ENCODE peak calls at places on chromosome 2, in seven cellular contexts. R is neural crest cell, H is epithelial cell of proximal tubule, Q is coronary artery, S is breast epithelium, M is uterus, K is left ventricle myocardium inferior. U is an unnamed sample.
A peak's percentile ranks its signal among the peaks of the same experiment; 100 is the strongest.

GRCh38 chr2:29110916-29111315 is 4.3 kb upstream of the CLIP4 start:
- DNase-seq in R (no peak), H (no peak), Q (no peak), S (no peak), M (no peak), K (no peak), U (no peak)

GRCh38 chr2:160474891-160475795 is 18.5 kb downstream of the RBMS1 start:
- DNase-seq in R (no peak), H (no peak), Q (no peak), S (no peak), M (no peak), K (no peak), U (no peak)

GRCh38 chr2:134975281-134976009 is 56.8 kb downstream of the CCNT2 start:
- DNase-seq in R (no peak), H (no peak), Q (no peak), S (no peak), M (no peak), K (no peak), U (no peak)

GRCh38 chr2:6754412-6754811 is 111.3 kb downstream of the CMPK2 start:
- DNase-seq in R (no peak), H (no peak), Q (no peak), S (no peak), M (no peak), K (no peak), U (no peak)

GRCh38 chr2:181778621-181779195 is 98.4 kb upstream of the NEUROD1 start:
- DNase-seq in R (no peak), H (no peak), Q (no peak), S (no peak), M (no peak), K (no peak), U (no peak)

GRCh38 chr2:133846476-133846875 is 278.2 kb upstream of the NCKAP5 start:
- DNase-seq in R (no peak), H (no peak), Q (peak; percentile 58), S (no peak), M (no peak), K (no peak), U (no peak)

GRCh38 chr2:233791151-233791882 is 13.2 kb downstream of the MROH2A start:
- DNase-seq in R (no peak), H (no peak), Q (no peak), S (no peak), M (no peak), K (no peak), U (no peak)

GRCh38 chr2:195695002-195695631 is 38.1 kb downstream of the SLC39A10 start:
- DNase-seq in R (no peak), H (no peak), Q (no peak), S (no peak), M (no peak), K (no peak), U (no peak)

GRCh38 chr2:206971805-206972204 is 32.5 kb downstream of the CPO start:
- DNase-seq in R (no peak), H (no peak), Q (no peak), S (no peak), M (peak; percentile 27), K (no peak), U (no peak)

GRCh38 chr2:159118859-159119510 is 150.5 kb downstream of the TANC1 start:
- DNase-seq in R (no peak), H (no peak), Q (no peak), S (no peak), M (no peak), K (no peak), U (no peak)
- TF ChIP-seq CTCF in R (no peak), H (no peak), Q (no peak), S (no peak), M (no peak), K (peak; percentile 20), U (no peak)

GRCh38 chr2:231541605-231542509 is 11.6 kb upstream of the NMUR1 start:
- DNase-seq in R (no peak), H (no peak), Q (no peak), S (no peak), M (no peak), K (no peak), U (no peak)
- TF ChIP-seq CTCF in R (peak; percentile 25), H (no peak), Q (no peak), S (no peak), M (no peak), K (no peak), U (peak; percentile 46)

GRCh38 chr2:130843321-130843985 is 6.7 kb downstream of the ARHGEF4 start:
- DNase-seq in R (no peak), H (no peak), Q (no peak), S (no peak), M (no peak), K (no peak), U (no peak)

GRCh38 chr2:130841741-130842365 is 5.1 kb downstream of the ARHGEF4 start:
- DNase-seq in R (no peak), H (no peak), Q (no peak), S (no peak), M (no peak), K (no peak), U (no peak)

GRCh38 chr2:130840506-130840905 is 3.8 kb downstream of the ARHGEF4 start:
- DNase-seq in R (no peak), H (no peak), Q (no peak), S (no peak), M (no peak), K (no peak), U (no peak)

GRCh38 chr2:130844161-130844560 is 7.4 kb downstream of the ARHGEF4 start:
- DNase-seq in R (no peak), H (no peak), Q (no peak), S (no peak), M (no peak), K (no peak), U (no peak)

GRCh38 chr2:130842770-130843169 is 6.1 kb downstream of the ARHGEF4 start:
- DNase-seq in R (no peak), H (no peak), Q (no peak), S (no peak), M (no peak), K (no peak), U (no peak)
- TF ChIP-seq CTCF in R (no peak), H (no peak), Q (no peak), S (no peak), M (no peak), K (no peak), U (no peak)

GRCh38 chr2:15943378-15943851 is 3.1 kb downstream of the MYCN start:
- DNase-seq in R (peak; percentile 65), H (no peak), Q (no peak), S (no peak), M (no peak), K (peak; percentile 38), U (peak; percentile 79)
- TF ChIP-seq CTCF in R (peak; percentile 82), H (peak; percentile 36), Q (no peak), S (no peak), M (no peak), K (peak; percentile 56), U (peak; percentile 89)

DNA sequence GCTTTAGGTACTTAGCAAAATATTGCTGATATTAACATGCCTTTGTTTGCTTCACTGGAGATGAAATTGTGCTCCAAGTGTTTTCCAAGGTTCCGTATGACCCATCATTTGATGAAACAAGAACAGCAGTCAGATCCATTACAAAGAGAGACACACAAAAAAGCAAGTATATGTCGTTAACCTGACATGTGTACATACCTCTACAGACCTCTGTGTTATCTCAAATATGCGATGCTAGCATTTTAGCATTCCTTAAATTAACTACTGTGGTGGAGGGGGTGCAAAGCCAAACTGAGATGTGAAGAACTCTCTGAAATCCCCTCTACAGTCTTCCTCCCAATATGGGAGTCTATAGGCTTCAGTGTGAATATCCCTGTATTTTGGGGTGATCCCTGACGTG is 4.9 kb downstream of the C2orf92 start:
- DNase-seq in R (no peak), H (no peak), Q (no peak), S (no peak), M (no peak), K (no peak), U (no peak)
- TF ChIP-seq CTCF in R (no peak), H (no peak), Q (no peak), S (no peak), M (no peak), K (no peak), U (no peak)

U was measured in type B pancreatic cell.